ENCODE peak calls at places on chromosome 6, in four cellular contexts. M is uterus, G is mammary epithelial cell, Z is fibroblast of lung. Y is an unnamed sample. For H3K4me1, the result is how much of the 10 kb centered on the place peaks cover.

GRCh38 chr6:18433059-18433458 is 45.9 kb downstream of the RNF144B start:
- DNase-seq in M (no peak), G (no peak), Z (no peak), Y (no peak)

GRCh38 chr6:50600280-50600679 is 113.0 kb upstream of the TFAP2D start:
- DNase-seq in M (no peak), G (no peak), Z (no peak), Y (no peak)

GRCh38 chr6:52580905-52581304 is 4.0 kb upstream of the TRAM2 start:
- DNase-seq in M (no peak), G (no peak), Z (no peak), Y (no peak)

GRCh38 chr6:145733770-145734169 is 1.6 kb downstream of the EPM2A start:
- DNase-seq in M (no peak), G (no peak), Z (peak), Y (peak)

GRCh38 chr6:25816252-25816651 is 15.6 kb downstream of the SLC17A1 start:
- DNase-seq in M (no peak), G (no peak), Z (no peak), Y (no peak)

GRCh38 chr6:157892363-157892878 is 69.4 kb downstream of the SNX9 start:
- DNase-seq in M (no peak), G (no peak), Z (no peak), Y (no peak)

GRCh38 chr6:81814365-81815109 is 62.1 kb upstream of the TENT5A start:
- DNase-seq in M (no peak), G (peak), Z (peak), Y (no peak)

GRCh38 chr6:22184371-22184770 is 112.5 kb downstream of the PRL start:
- DNase-seq in M (no peak), G (no peak), Z (no peak), Y (no peak)

GRCh38 chr6:161085246-161085645 is 93.7 kb downstream of the MAP3K4 start:
- DNase-seq in M (no peak), G (no peak), Z (peak), Y (no peak)

GRCh38 chr6:90894285-90895144 is 307.6 kb upstream of the MAP3K7 start:
- DNase-seq in M (no peak), G (no peak), Z (no peak), Y (no peak)

GRCh38 chr6:155530219-155530834 is 74.7 kb upstream of the NOX3 start:
- DNase-seq in M (no peak), G (peak), Z (peak), Y (peak)

GRCh38 chr6:105178110-105178509 is 1.7 kb downstream of the POPDC3 start:
- DNase-seq in M (no peak), G (peak), Z (peak), Y (no peak)

GRCh38 chr6:49269190-49269589 is 193.9 kb downstream of the MMUT start:
- DNase-seq in M (no peak), G (peak), Z (peak), Y (no peak)

GRCh38 chr6:1094306-1094705 is 217.6 kb upstream of the FOXQ1 start:
- DNase-seq in M (no peak), G (peak), Z (no peak), Y (no peak)

GRCh38 chr6:26330835-26331808 is 33.9 kb upstream of the BTN3A2 start:
- DNase-seq in M (no peak), G (peak), Z (peak), Y (peak)

GRCh38 chr6:102774326-102774725 is 1380.8 kb downstream of the GRIK2 start:
- DNase-seq in M (no peak), G (no peak), Z (no peak), Y (no peak)

GRCh38 chr6:169376458-169376857 is 122.8 kb upstream of the THBS2 start:
- DNase-seq in M (no peak), G (no peak), Z (no peak), Y (no peak)

GRCh38 chr6:40674170-40674569 is 87.0 kb upstream of the LRFN2 start:
- DNase-seq in M (no peak), G (no peak), Z (no peak), Y (no peak)

GRCh38 chr6:163780993-163781392 is 366.5 kb downstream of the QKI start:
- DNase-seq in M (no peak), G (no peak), Z (peak), Y (no peak)

GRCh38 chr6:116253188-116253504 is 729 bp downstream of the TSPYL4 start:
- DNase-seq in M (no peak), G (no peak), Z (no peak), Y (no peak)

GRCh38 chr6:84853901-84854300 is 89.5 kb upstream of the TBX18 start:
- DNase-seq in M (no peak), G (no peak), Z (no peak), Y (no peak)

GRCh38 chr6:117547688-117548621 is 54.4 kb downstream of the GOPC start:
- DNase-seq in M (peak), G (no peak), Z (peak), Y (no peak)

GRCh38 chr6:54193560-54193959 is 82.3 kb downstream of the MLIP start:
- DNase-seq in M (no peak), G (no peak), Z (peak), Y (no peak)

GRCh38 chr6:161481786-161482516 is 208.1 kb upstream of the AGPAT4 start:
- DNase-seq in M (no peak), G (no peak), Z (no peak), Y (no peak)

GRCh38 chr6:34242252-34243130 is 5.8 kb downstream of the HMGA1 start:
- DNase-seq in M (peak), G (no peak), Z (no peak), Y (no peak)
- H3K4me1 ChIP-seq in M (under half), G (half or more), Z (under half), Y (under half)

GRCh38 chr6:2733324-2733723 is 17.4 kb downstream of the MYLK4 start:
- DNase-seq in M (no peak), G (no peak), Z (peak), Y (no peak)
- H3K4me1 ChIP-seq in M (under half), G (under half), Z (under half), Y (under half)

GRCh38 chr6:154243793-154244768 is 112.5 kb downstream of the IPCEF1 start:
- DNase-seq in M (no peak), G (peak), Z (no peak), Y (peak)

GRCh38 chr6:154249499-154250298 is 106.9 kb downstream of the IPCEF1 start:
- DNase-seq in M (no peak), G (no peak), Z (no peak), Y (no peak)

GRCh38 chr6:154245542-154245941 is 111.1 kb downstream of the IPCEF1 start:
- DNase-seq in M (no peak), G (no peak), Z (no peak), Y (no peak)

GRCh38 chr6:154246723-154247118 is 109.9 kb downstream of the IPCEF1 start:
- DNase-seq in M (no peak), G (no peak), Z (no peak), Y (no peak)

GRCh38 chr6:154247119-154247814 is 109.3 kb downstream of the IPCEF1 start:
- DNase-seq in M (no peak), G (no peak), Z (no peak), Y (peak)
- H3K4me1 ChIP-seq in M (under half), G (under half), Z (under half), Y (under half)

DNA sequence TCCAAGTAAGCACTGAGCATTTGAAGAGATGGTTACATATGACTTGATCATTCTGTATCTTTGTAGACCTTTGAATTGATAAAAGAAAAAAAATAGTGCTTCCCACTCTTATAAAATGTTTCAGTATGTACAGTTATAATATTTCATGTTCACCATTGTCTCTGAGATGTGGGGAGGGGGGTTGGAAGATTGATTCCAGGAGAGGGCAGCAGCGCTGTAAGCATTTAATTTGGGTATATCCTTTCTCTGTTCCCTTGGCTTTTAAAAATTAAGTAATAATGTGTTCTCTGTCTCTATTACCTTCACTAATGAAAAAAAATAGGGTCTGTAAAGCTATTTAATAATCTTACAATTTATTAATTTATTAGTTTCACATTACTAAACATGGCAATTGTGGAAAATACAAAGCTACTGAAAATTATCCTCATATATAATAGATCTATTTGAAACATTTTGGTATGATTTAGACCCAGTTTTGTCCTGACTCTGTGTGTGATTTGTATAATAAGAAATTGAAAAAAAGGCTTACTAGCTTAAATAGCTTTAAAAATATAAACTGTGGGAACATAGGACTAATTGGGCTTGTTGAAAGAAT is 341.2 kb downstream of the CDKAL1 start:
- DNase-seq in M (no peak), G (peak), Z (peak), Y (peak)
- H3K4me1 ChIP-seq in M (under half), G (under half), Z (under half), Y (under half)

DNA sequence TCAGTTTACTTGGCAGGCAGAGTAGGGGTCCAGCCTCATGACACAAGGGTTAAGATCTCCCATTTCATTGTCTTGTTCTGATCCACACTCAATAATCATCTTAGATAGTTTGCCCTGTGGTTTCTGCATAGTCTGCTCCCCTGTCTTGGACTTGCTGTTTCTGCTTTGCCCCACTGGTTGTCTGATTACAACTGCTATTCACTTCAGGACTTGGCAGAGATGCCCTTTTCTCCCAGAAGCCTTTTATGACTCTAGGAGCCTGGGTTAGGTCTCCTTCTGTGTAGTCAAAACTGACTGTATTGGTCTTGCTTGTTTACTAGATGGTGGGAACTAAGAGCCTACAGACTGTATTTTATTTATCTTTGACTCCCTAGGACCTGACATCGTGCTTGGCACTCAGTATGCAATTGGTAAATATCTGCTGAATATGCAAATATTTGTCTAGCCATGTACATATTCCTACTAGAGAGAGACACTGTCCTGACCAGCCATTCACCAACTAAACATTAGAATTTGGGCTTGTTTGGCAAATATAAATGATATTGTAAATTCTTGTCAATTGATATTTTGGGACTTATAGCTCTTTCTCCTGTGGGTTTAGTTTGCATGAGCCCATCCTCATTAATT is 165.9 kb upstream of the KCNK16 start:
- DNase-seq in M (no peak), G (no peak), Z (no peak), Y (no peak)
- H3K4me1 ChIP-seq in M (under half), G (under half), Z (under half), Y (under half)

GRCh38 chr6:31728767-31729514 is at the start of gene DDAH2:
- DNase-seq in M (peak), G (no peak), Z (no peak), Y (no peak)

GRCh38 chr6:31732029-31732428 is 2.9 kb upstream of the DDAH2 start:
- DNase-seq in M (no peak), G (no peak), Z (no peak), Y (no peak)

GRCh38 chr6:31729515-31729978 is 448 bp upstream of the DDAH2 start:
- DNase-seq in M (peak), G (peak), Z (peak), Y (peak)

GRCh38 chr6:31729979-31730630 is 1.0 kb upstream of the DDAH2 start:
- DNase-seq in M (peak), G (peak), Z (peak), Y (peak)

GRCh38 chr6:31730631-31731086 is 1.6 kb upstream of the DDAH2 start:
- DNase-seq in M (no peak), G (no peak), Z (no peak), Y (no peak)
- H3K4me1 ChIP-seq in M (under half), G (under half), Z (under half), Y (under half)

GRCh38 chr6:29490055-29490454 is 2.3 kb upstream of the MAS1L start:
- DNase-seq in M (no peak), G (no peak), Z (no peak), Y (no peak)
- H3K4me1 ChIP-seq in M (under half), G (under half), Z (under half), Y (under half)

GRCh38 chr6:167966540-167966905 is 30.9 kb upstream of the KIF25 start:
- DNase-seq in M (no peak), G (no peak), Z (no peak), Y (no peak)
- H3K4me1 ChIP-seq in M (under half), G (under half), Z (under half), Y (under half)

Y was measured in A673.